ENCODE peak calls at places on chromosomes 2 and 18, in six cellular contexts. Q is activated naive CD8-positive, alpha-beta T cell treated with anti-CD3 and anti-CD28 coated beads, Interleukin-2, amount 50 U/mL, for 16 hours; O is aorta; U is stimulated activated CD4-positive, alpha-beta T cell treated with anti-CD3 and anti-CD28 coated beads, Interleukin-1b, Interleukin-23, amount 100 ng/mL, for 24 hours; P is NCI-H1436; V is psoas muscle. C is an unnamed sample.

GRCh38 chr2:16487686-16488085 is 177.9 kb downstream of the CYRIA start:
- DNase-seq in O (no peak), Q (no peak), P (no peak), U (no peak), V (no peak), C (no peak)

GRCh38 chr2:30230855-30231725 is at the start of gene LBH:
- DNase-seq in Q (peak), O (peak), P (peak), U (peak), V (peak), C (peak)

GRCh38 chr2:226447896-226448295 is 351.7 kb downstream of the IRS1 start:
- DNase-seq in U (no peak), V (no peak), Q (no peak), O (no peak), P (no peak), C (no peak)

GRCh38 chr2:237670641-237671040 is 43.3 kb downstream of the LRRFIP1 start:
- DNase-seq in P (no peak), V (peak), Q (no peak), O (no peak), U (no peak), C (no peak)

GRCh38 chr2:8222979-8223730 is 458.7 kb upstream of the ID2 start:
- DNase-seq in Q (no peak), V (no peak), O (no peak), U (no peak), P (no peak), C (no peak)

GRCh38 chr18:62857278-62857976 is 142.1 kb downstream of the PHLPP1 start:
- DNase-seq in Q (no peak), O (no peak), P (no peak), U (no peak), V (no peak), C (no peak)

GRCh38 chr2:106709229-106709628 is 176.7 kb downstream of the ST6GAL2 start:
- DNase-seq in O (no peak), V (no peak), U (no peak), Q (no peak), P (no peak), C (no peak)

GRCh38 chr2:27891820-27892105 is 1.2 kb downstream of the BABAM2 start:
- DNase-seq in Q (no peak), U (no peak), P (no peak), O (no peak), V (no peak), C (no peak)

GRCh38 chr2:13616656-13617055 is 899.9 kb downstream of the TRIB2 start:
- DNase-seq in O (no peak), P (no peak), Q (no peak), U (no peak), V (no peak), C (no peak)

GRCh38 chr18:45852631-45853030 is 27.2 kb downstream of the SIGLEC15 start:
- DNase-seq in P (no peak), O (no peak), Q (no peak), V (no peak), U (no peak), C (no peak)

GRCh38 chr18:60391571-60392226 is 19.1 kb upstream of the MC4R start:
- DNase-seq in U (no peak), V (no peak), P (no peak), Q (no peak), O (no peak), C (no peak)

GRCh38 chr2:27737676-27738348 is 33.7 kb upstream of the MRPL33 start:
- DNase-seq in P (no peak), V (no peak), U (no peak), O (no peak), Q (no peak), C (peak)

GRCh38 chr2:23520256-23520655 is 135.3 kb downstream of the KLHL29 start:
- DNase-seq in Q (no peak), P (no peak), O (peak), V (no peak), U (no peak), C (no peak)

GRCh38 chr18:79507546-79508480 is 112.1 kb downstream of the NFATC1 start:
- DNase-seq in Q (no peak), P (no peak), O (peak), U (no peak), V (peak), C (peak)

GRCh38 chr2:113114224-113114945 is 13.0 kb upstream of the IL1RN start:
- DNase-seq in Q (no peak), U (no peak), P (no peak), O (no peak), V (no peak), C (no peak)

GRCh38 chr2:24123212-24124002 is at the start of the genes FAM228B and PFN4:
- DNase-seq in U (peak), Q (peak), V (peak), O (peak), P (peak), C (peak)

GRCh38 chr2:216781709-216782108 is 78.2 kb downstream of the TNP1 start:
- DNase-seq in U (no peak), Q (no peak), O (no peak), P (no peak), V (no peak), C (no peak)

GRCh38 chr2:177239934-177240600 is 24.5 kb downstream of the NFE2L2 start:
- DNase-seq in Q (no peak), U (no peak), V (no peak), O (peak), P (no peak), C (no peak)

GRCh38 chr2:101493074-101493473 is 18.2 kb upstream of the RFX8 start:
- DNase-seq in U (no peak), O (no peak), P (no peak), Q (no peak), V (no peak), C (peak)

GRCh38 chr18:50819027-50819726 is 639 bp downstream of the MRO start:
- DNase-seq in U (no peak), V (no peak), O (peak), Q (no peak), P (no peak), C (peak)

GRCh38 chr2:127623388-127624320 is 22.3 kb upstream of the GPR17 start:
- DNase-seq in Q (no peak), U (no peak), O (peak), P (no peak), V (peak), C (peak)

GRCh38 chr2:133591164-133591563 is 22.9 kb upstream of the NCKAP5 start:
- DNase-seq in U (no peak), V (peak), O (peak), P (no peak), Q (no peak), C (no peak)

GRCh38 chr18:53567935-53568574 is 656.4 kb downstream of the MBD2 start:
- DNase-seq in U (no peak), O (no peak), V (no peak), Q (no peak), P (peak), C (peak)

GRCh38 chr2:28755411-28755810 is 3.8 kb downstream of the PPP1CB start:
- DNase-seq in V (no peak), P (no peak), U (no peak), Q (no peak), O (no peak), C (peak)

GRCh38 chr2:231110551-231110950 is 14.3 kb downstream of the HTR2B start:
- DNase-seq in Q (no peak), O (no peak), U (no peak), V (no peak), P (no peak), C (no peak)

GRCh38 chr2:10256031-10256524 is 46.6 kb upstream of the HPCAL1 start:
- DNase-seq in Q (no peak), V (peak), O (peak), P (no peak), U (no peak), C (no peak)

GRCh38 chr18:26806224-26806623 is 59.3 kb downstream of the AQP4 start:
- DNase-seq in O (no peak), U (no peak), Q (no peak), P (no peak), V (no peak), C (no peak)

GRCh38 chr2:179695486-179695885 is 165.9 kb downstream of the ZNF385B start:
- DNase-seq in V (no peak), U (no peak), P (no peak), O (no peak), Q (no peak), C (no peak)

GRCh38 chr2:95760839-95761525 is 169.2 kb downstream of the TRIM43 start:
- DNase-seq in P (no peak), U (no peak), V (peak), Q (no peak), O (no peak), C (peak)

GRCh38 chr2:178005756-178006155 is 66.8 kb downstream of the PDE11A start:
- DNase-seq in V (no peak), Q (no peak), P (no peak), O (no peak), U (no peak), C (peak)

GRCh38 chr2:219155054-219155644 is 5.5 kb downstream of the NHEJ1 start:
- DNase-seq in O (no peak), Q (no peak), U (no peak), P (peak), V (no peak), C (peak)

GRCh38 chr2:233928594-233929351 is 11.6 kb downstream of the TRPM8 start:
- DNase-seq in P (no peak), Q (no peak), V (no peak), U (no peak), O (no peak), C (peak)

GRCh38 chr18:46794607-46795006 is 37.8 kb upstream of the ST8SIA5 start:
- DNase-seq in P (no peak), V (no peak), Q (no peak), O (no peak), U (no peak), C (no peak)

GRCh38 chr2:17849260-17849659 is 29.2 kb upstream of the KCNS3 start:
- DNase-seq in V (no peak), Q (no peak), P (no peak), U (no peak), O (no peak), C (no peak)

GRCh38 chr2:189124175-189124574 is 55.4 kb downstream of the COL5A2 start:
- DNase-seq in P (no peak), Q (no peak), U (no peak), O (no peak), V (no peak), C (peak)

GRCh38 chr18:76209597-76209996 is 285.4 kb downstream of the ZNF516 start:
- DNase-seq in Q (no peak), P (no peak), O (no peak), V (no peak), U (no peak), C (peak)

GRCh38 chr2:110116033-110116710 is 550 bp upstream of the MALL start:
- DNase-seq in U (no peak), V (no peak), Q (no peak), P (no peak), O (peak), C (peak)

GRCh38 chr2:58101500-58101899 is 54.9 kb downstream of the VRK2 start:
- DNase-seq in V (no peak), Q (no peak), O (no peak), P (no peak), U (no peak), C (peak)

GRCh38 chr2:124970065-124970464 is 945.0 kb downstream of the CNTNAP5 start:
- DNase-seq in P (no peak), U (no peak), O (no peak), V (no peak), Q (no peak), C (no peak)

GRCh38 chr2:23390152-23390551 is 5.2 kb downstream of the KLHL29 start:
- DNase-seq in U (no peak), Q (no peak), V (no peak), P (no peak), O (no peak), C (peak)